ENCODE peak calls at places on chromosomes 12 and 14, in five cellular contexts. L is transverse colon, J is aorta, P is lung, Z is tibial artery. N is an unnamed sample. For H3K4me1, the result is how much of the 10 kb centered on the place peaks cover.

GRCh38 chr12:563899-564298 is 99.3 kb downstream of the NINJ2 start:
- DNase-seq in P (no peak), L (no peak), J (no peak), Z (no peak), N (no peak)

GRCh38 chr12:98440165-98440581 is 75.2 kb upstream of the TMPO start:
- DNase-seq in L (no peak), P (peak), Z (peak), J (peak), N (peak)

GRCh38 chr12:96237465-96238077 is 43.4 kb downstream of the ELK3 start:
- DNase-seq in P (no peak), Z (peak), L (peak), J (peak), N (no peak)

GRCh38 chr12:5226581-5226980 is 182.9 kb downstream of the KCNA5 start:
- DNase-seq in P (no peak), J (no peak), Z (no peak), L (no peak), N (no peak)

GRCh38 chr12:8742501-8742900 is 44.7 kb downstream of the RIMKLB start:
- DNase-seq in P (no peak), L (no peak), J (peak), Z (no peak), N (no peak)

GRCh38 chr12:75476076-75476475 is 4.5 kb upstream of the GLIPR1 start:
- DNase-seq in L (no peak), Z (no peak), P (no peak), J (no peak), N (no peak)

GRCh38 chr12:65106948-65107347 is 14.2 kb downstream of the WIF1 start:
- DNase-seq in L (no peak), Z (no peak), P (no peak), J (no peak), N (peak)

GRCh38 chr12:6076776-6077700 is 47.4 kb downstream of the VWF start:
- DNase-seq in P (no peak), Z (no peak), J (no peak), L (no peak), N (no peak)

GRCh38 chr14:92553456-92553855 is 39.9 kb downstream of the RIN3 start:
- DNase-seq in L (no peak), J (peak), P (no peak), Z (no peak), N (peak)

GRCh38 chr14:104749111-104749649 is 3.8 kb upstream of the SIVA1 start:
- DNase-seq in J (peak), L (peak), P (no peak), Z (peak), N (no peak)

GRCh38 chr12:2900642-2901041 is 10.0 kb downstream of the TULP3 start:
- DNase-seq in J (no peak), P (no peak), Z (no peak), L (no peak), N (no peak)

GRCh38 chr12:63978519-63978918 is 134.0 kb downstream of the SRGAP1 start:
- DNase-seq in L (no peak), Z (no peak), P (no peak), J (no peak), N (peak)

DNA sequence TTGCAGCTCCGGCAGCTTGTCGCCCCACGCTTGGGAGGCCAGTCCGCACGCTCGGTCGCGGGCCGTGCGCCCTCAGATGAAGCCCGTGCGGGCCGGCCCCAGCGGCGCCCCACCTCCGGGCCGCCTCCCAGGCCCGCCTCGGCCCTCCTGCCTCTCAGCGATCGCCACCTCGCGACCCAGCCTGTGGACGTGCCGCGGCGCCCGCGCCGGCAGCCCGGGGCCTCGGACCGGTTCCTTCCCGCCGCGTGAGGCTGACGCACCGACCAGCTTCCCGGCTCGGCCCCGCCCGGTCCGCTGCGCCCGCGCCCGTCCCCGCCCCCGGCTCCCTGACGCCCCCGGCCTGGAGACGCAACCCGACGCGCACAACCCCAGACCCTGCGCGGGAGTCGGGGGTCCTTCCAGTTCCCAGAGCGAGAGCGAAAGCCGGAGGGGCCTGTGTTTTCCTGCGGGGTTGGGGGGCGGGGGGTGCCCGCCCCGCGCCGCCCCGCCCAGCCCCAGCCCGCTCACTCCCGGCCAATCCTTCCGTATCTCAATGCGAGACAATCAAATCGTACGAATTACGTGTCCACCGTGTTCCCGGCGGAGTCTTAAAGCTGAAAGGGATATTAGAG is at the start of gene ERO1A:
- DNase-seq in L (peak), Z (peak), P (peak), J (peak), N (peak)
- H3K4me1 ChIP-seq in L (under half), Z (under half), P (under half), J (under half), N (under half)

GRCh38 chr14:54498579-54498978 is 9.8 kb upstream of the GMFB start:
- DNase-seq in J (no peak), L (no peak), P (no peak), Z (no peak), N (no peak)

GRCh38 chr14:54498095-54498531 is 9.3 kb upstream of the GMFB start:
- DNase-seq in P (no peak), J (no peak), L (no peak), Z (no peak), N (no peak)

GRCh38 chr14:54500744-54501143 is 9.0 kb upstream of the CGRRF1 start:
- DNase-seq in L (no peak), Z (no peak), P (no peak), J (no peak), N (no peak)

GRCh38 chr14:54493293-54493692 is 4.5 kb upstream of the GMFB start:
- DNase-seq in L (peak), Z (no peak), P (no peak), J (no peak), N (no peak)

GRCh38 chr14:54497224-54497623 is 8.4 kb upstream of the GMFB start:
- DNase-seq in P (no peak), Z (no peak), L (no peak), J (no peak), N (no peak)
- H3K4me1 ChIP-seq in P (under half), Z (under half), L (under half), J (under half), N (under half)

GRCh38 chr12:43294147-43294546 is 257.9 kb downstream of the ADAMTS20 start:
- DNase-seq in Z (no peak), J (no peak), L (no peak), P (no peak), N (no peak)
- H3K4me1 ChIP-seq in Z (under half), J (under half), L (under half), P (under half), N (under half)

GRCh38 chr12:120239776-120240494 is 25.6 kb downstream of the PXN start:
- DNase-seq in P (no peak), J (no peak), Z (no peak), L (no peak), N (no peak)

GRCh38 chr12:120242275-120242799 is 23.2 kb downstream of the PXN start:
- DNase-seq in Z (no peak), P (no peak), L (no peak), J (no peak), N (no peak)

GRCh38 chr12:120240495-120240833 is 25.1 kb downstream of the PXN start:
- DNase-seq in P (no peak), Z (no peak), J (no peak), L (no peak), N (no peak)

GRCh38 chr12:120241561-120242274 is 23.8 kb downstream of the PXN start:
- DNase-seq in L (no peak), P (no peak), J (no peak), Z (no peak), N (no peak)

GRCh38 chr12:120242971-120243699 is 22.4 kb downstream of the PXN start:
- DNase-seq in J (no peak), L (no peak), Z (no peak), P (no peak), N (no peak)
- H3K4me1 ChIP-seq in J (under half), L (half or more), Z (under half), P (under half), N (under half)

GRCh38 chr14:62844546-62844945 is 200.7 kb downstream of the KCNH5 start:
- DNase-seq in J (no peak), L (no peak), Z (no peak), P (no peak), N (no peak)
- H3K4me1 ChIP-seq in J (under half), L (under half), Z (under half), P (under half), N (under half)

GRCh38 chr14:22487941-22488340 is 101.1 kb downstream of the DAD1 start:
- DNase-seq in Z (no peak), J (no peak), L (no peak), P (no peak), N (peak)

GRCh38 chr14:22491683-22492483 is 97.1 kb downstream of the DAD1 start:
- DNase-seq in P (no peak), Z (no peak), J (no peak), L (no peak), N (no peak)

GRCh38 chr14:22489247-22489551 is 99.8 kb downstream of the DAD1 start:
- DNase-seq in L (peak), P (no peak), Z (no peak), J (no peak), N (no peak)

GRCh38 chr14:22488522-22489246 is 100.3 kb downstream of the DAD1 start:
- DNase-seq in L (no peak), Z (no peak), J (no peak), P (no peak), N (no peak)

DNA sequence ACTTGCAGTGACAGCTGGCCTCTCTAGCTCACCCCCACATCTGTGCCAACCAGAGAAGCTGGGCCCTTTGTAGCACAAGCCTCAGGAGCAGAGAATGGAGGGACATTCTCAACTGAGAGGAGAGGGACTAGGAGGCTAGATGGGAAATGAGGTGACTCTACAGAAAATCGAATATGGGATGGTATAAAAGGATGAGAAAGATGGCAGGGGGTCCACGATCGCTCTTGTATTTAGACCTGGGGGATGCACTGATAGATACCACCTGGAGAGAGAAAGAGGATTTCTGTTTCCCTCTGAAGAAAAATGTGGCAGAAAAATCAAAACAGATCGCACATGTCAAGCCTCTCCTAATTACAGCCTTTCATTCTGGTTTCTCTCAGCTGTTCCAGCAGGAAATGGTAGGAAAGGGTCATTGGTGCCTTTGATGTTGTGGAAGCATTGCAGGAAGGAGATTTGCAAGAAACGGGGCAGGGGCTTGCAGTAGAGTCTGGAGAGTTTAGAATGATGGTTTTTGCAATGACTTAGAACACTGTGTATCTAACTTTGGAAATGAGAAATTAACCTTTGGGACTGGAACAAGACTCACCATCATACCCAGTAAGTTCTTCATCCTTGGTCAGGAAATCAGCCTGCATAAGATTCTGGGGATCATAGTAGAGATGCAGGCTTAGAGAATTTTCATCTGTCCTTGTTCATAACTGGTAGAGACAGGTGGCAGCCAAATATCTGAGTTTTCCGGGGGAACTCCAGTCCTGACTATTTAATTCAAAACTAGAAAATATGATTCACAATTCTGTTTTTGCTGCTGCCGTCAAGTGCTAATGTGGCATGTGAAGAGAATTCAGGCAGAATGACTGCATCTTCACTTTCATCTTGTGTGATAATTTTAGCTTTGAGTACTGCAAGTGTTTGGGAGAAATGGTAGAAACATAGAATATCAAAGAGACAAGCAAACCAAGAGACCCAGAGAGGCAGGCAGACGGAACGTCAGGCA is 98.8 kb downstream of the DAD1 start:
- DNase-seq in Z (no peak), P (no peak), L (no peak), J (no peak), N (no peak)
- H3K4me1 ChIP-seq in Z (under half), P (under half), L (under half), J (under half), N (under half)

N was measured in cardiac muscle cell.